ENCODE peak calls at places on chromosomes 5 and 9, in eight cellular contexts. One of them, this sample, is unnamed.
A peak's percentile ranks its signal among the peaks of the same experiment; 100 is the strongest.

GRCh38 chr5:61821561-61821960 is 484.4 kb upstream of the KIF2A start:
- DNase-seq in NCI-H1417: no peak
- DNase-seq in PC-3: peak; percentile 66
- DNase-seq in tibial artery: no peak
- DNase-seq in stimulated activated naive CD8-positive, alpha-beta T cell treated with anti-CD3 and anti-CD28 coated beads, Interleukin-15, Interleukin-2, amounts not matched to agents 100 U/mL and 50 U/mL, for 24 hours: no peak
- DNase-seq in GM03348: no peak
- DNase-seq in NT2/D1: no peak
- DNase-seq in hypothalamus: no peak
- DNase-seq in this sample: no peak

GRCh38 chr5:99119326-99119725 is 190.5 kb upstream of the CHD1 start:
- DNase-seq in NCI-H1417: no peak
- DNase-seq in stimulated activated naive CD8-positive, alpha-beta T cell treated with anti-CD3 and anti-CD28 coated beads, Interleukin-15, Interleukin-2, amounts not matched to agents 100 U/mL and 50 U/mL, for 24 hours: no peak
- DNase-seq in GM03348: no peak
- DNase-seq in hypothalamus: no peak
- DNase-seq in tibial artery: no peak
- DNase-seq in PC-3: no peak
- DNase-seq in NT2/D1: no peak
- DNase-seq in this sample: no peak

GRCh38 chr5:59768204-59769040 is 125.1 kb downstream of the PDE4D start:
- DNase-seq in stimulated activated naive CD8-positive, alpha-beta T cell treated with anti-CD3 and anti-CD28 coated beads, Interleukin-15, Interleukin-2, amounts not matched to agents 100 U/mL and 50 U/mL, for 24 hours: peak; percentile 22
- DNase-seq in NT2/D1: peak; percentile 25
- DNase-seq in NCI-H1417: peak; percentile 93
- DNase-seq in PC-3: peak; percentile 65
- DNase-seq in hypothalamus: no peak
- DNase-seq in GM03348: peak; percentile 35
- DNase-seq in tibial artery: peak; percentile 52
- DNase-seq in this sample: peak; percentile 69

GRCh38 chr5:42745426-42745825 is 11.2 kb upstream of the CCDC152 start:
- DNase-seq in PC-3: peak; percentile 41
- DNase-seq in stimulated activated naive CD8-positive, alpha-beta T cell treated with anti-CD3 and anti-CD28 coated beads, Interleukin-15, Interleukin-2, amounts not matched to agents 100 U/mL and 50 U/mL, for 24 hours: peak; percentile 5
- DNase-seq in hypothalamus: no peak
- DNase-seq in GM03348: no peak
- DNase-seq in tibial artery: no peak
- DNase-seq in NT2/D1: peak; percentile 20
- DNase-seq in NCI-H1417: no peak
- DNase-seq in this sample: no peak

GRCh38 chr5:126449751-126450271 is 26.6 kb downstream of the GRAMD2B start:
- DNase-seq in stimulated activated naive CD8-positive, alpha-beta T cell treated with anti-CD3 and anti-CD28 coated beads, Interleukin-15, Interleukin-2, amounts not matched to agents 100 U/mL and 50 U/mL, for 24 hours: peak; percentile 59
- DNase-seq in PC-3: peak; percentile 70
- DNase-seq in GM03348: peak; percentile 31
- DNase-seq in hypothalamus: no peak
- DNase-seq in tibial artery: no peak
- DNase-seq in NT2/D1: no peak
- DNase-seq in NCI-H1417: no peak
- DNase-seq in this sample: no peak

GRCh38 chr5:157743163-157744054 is at the start of gene LSM11:
- DNase-seq in NCI-H1417: peak; percentile 85
- DNase-seq in PC-3: peak; percentile 97
- DNase-seq in hypothalamus: peak; percentile 70
- DNase-seq in tibial artery: peak; percentile 85
- DNase-seq in stimulated activated naive CD8-positive, alpha-beta T cell treated with anti-CD3 and anti-CD28 coated beads, Interleukin-15, Interleukin-2, amounts not matched to agents 100 U/mL and 50 U/mL, for 24 hours: peak; percentile 93
- DNase-seq in NT2/D1: peak; percentile 63
- DNase-seq in GM03348: peak; percentile 98
- DNase-seq in this sample: peak; percentile 92

GRCh38 chr5:393846-394275 is 49.1 kb upstream of the EXOC3 start:
- DNase-seq in stimulated activated naive CD8-positive, alpha-beta T cell treated with anti-CD3 and anti-CD28 coated beads, Interleukin-15, Interleukin-2, amounts not matched to agents 100 U/mL and 50 U/mL, for 24 hours: no peak
- DNase-seq in hypothalamus: no peak
- DNase-seq in PC-3: no peak
- DNase-seq in NT2/D1: peak; percentile 22
- DNase-seq in tibial artery: no peak
- DNase-seq in NCI-H1417: no peak
- DNase-seq in GM03348: peak; percentile 56
- DNase-seq in this sample: no peak

GRCh38 chr5:122756263-122756911 is 18.5 kb upstream of the SNX2 start:
- DNase-seq in tibial artery: no peak
- DNase-seq in NT2/D1: no peak
- DNase-seq in PC-3: peak; percentile 42
- DNase-seq in GM03348: peak; percentile 70
- DNase-seq in NCI-H1417: no peak
- DNase-seq in stimulated activated naive CD8-positive, alpha-beta T cell treated with anti-CD3 and anti-CD28 coated beads, Interleukin-15, Interleukin-2, amounts not matched to agents 100 U/mL and 50 U/mL, for 24 hours: no peak
- DNase-seq in hypothalamus: no peak
- DNase-seq in this sample: no peak

GRCh38 chr5:41527201-41527779 is 16.9 kb upstream of the PLCXD3 start:
- DNase-seq in NCI-H1417: no peak
- DNase-seq in tibial artery: no peak
- DNase-seq in PC-3: peak; percentile 99
- DNase-seq in hypothalamus: no peak
- DNase-seq in GM03348: peak; percentile 66
- DNase-seq in NT2/D1: no peak
- DNase-seq in stimulated activated naive CD8-positive, alpha-beta T cell treated with anti-CD3 and anti-CD28 coated beads, Interleukin-15, Interleukin-2, amounts not matched to agents 100 U/mL and 50 U/mL, for 24 hours: no peak
- DNase-seq in this sample: no peak

GRCh38 chr9:93003552-93004407 is 54.7 kb upstream of the SUSD3 start:
- DNase-seq in hypothalamus: no peak
- DNase-seq in NT2/D1: peak; percentile 55
- DNase-seq in PC-3: peak; percentile 72
- DNase-seq in GM03348: peak; percentile 78
- DNase-seq in stimulated activated naive CD8-positive, alpha-beta T cell treated with anti-CD3 and anti-CD28 coated beads, Interleukin-15, Interleukin-2, amounts not matched to agents 100 U/mL and 50 U/mL, for 24 hours: peak; percentile 72
- DNase-seq in tibial artery: no peak
- DNase-seq in NCI-H1417: peak; percentile 45
- DNase-seq in this sample: no peak

GRCh38 chr5:159826351-159827222 is 89.7 kb upstream of the ADRA1B start:
- DNase-seq in tibial artery: no peak
- DNase-seq in NCI-H1417: no peak
- DNase-seq in hypothalamus: no peak
- DNase-seq in GM03348: peak; percentile 65
- DNase-seq in PC-3: peak; percentile 96
- DNase-seq in stimulated activated naive CD8-positive, alpha-beta T cell treated with anti-CD3 and anti-CD28 coated beads, Interleukin-15, Interleukin-2, amounts not matched to agents 100 U/mL and 50 U/mL, for 24 hours: no peak
- DNase-seq in NT2/D1: peak; percentile 9
- DNase-seq in this sample: no peak

GRCh38 chr5:81787843-81788242 is 36.9 kb upstream of the SSBP2 start:
- DNase-seq in PC-3: no peak
- DNase-seq in tibial artery: peak; percentile 88
- DNase-seq in stimulated activated naive CD8-positive, alpha-beta T cell treated with anti-CD3 and anti-CD28 coated beads, Interleukin-15, Interleukin-2, amounts not matched to agents 100 U/mL and 50 U/mL, for 24 hours: no peak
- DNase-seq in NT2/D1: peak; percentile 25
- DNase-seq in NCI-H1417: peak; percentile 66
- DNase-seq in hypothalamus: no peak
- DNase-seq in GM03348: peak; percentile 40
- DNase-seq in this sample: peak; percentile 68

GRCh38 chr5:97554992-97555981 is 372.2 kb upstream of the RIOK2 start:
- DNase-seq in GM03348: peak; percentile 49
- DNase-seq in NT2/D1: no peak
- DNase-seq in tibial artery: no peak
- DNase-seq in NCI-H1417: no peak
- DNase-seq in hypothalamus: no peak
- DNase-seq in stimulated activated naive CD8-positive, alpha-beta T cell treated with anti-CD3 and anti-CD28 coated beads, Interleukin-15, Interleukin-2, amounts not matched to agents 100 U/mL and 50 U/mL, for 24 hours: no peak
- DNase-seq in PC-3: no peak
- DNase-seq in this sample: no peak

GRCh38 chr9:136044971-136045594 is 50.0 kb downstream of the NACC2 start:
- DNase-seq in NCI-H1417: peak; percentile 9
- DNase-seq in GM03348: peak; percentile 4
- DNase-seq in hypothalamus: no peak
- DNase-seq in tibial artery: no peak
- DNase-seq in stimulated activated naive CD8-positive, alpha-beta T cell treated with anti-CD3 and anti-CD28 coated beads, Interleukin-15, Interleukin-2, amounts not matched to agents 100 U/mL and 50 U/mL, for 24 hours: no peak
- DNase-seq in PC-3: no peak
- DNase-seq in NT2/D1: no peak
- DNase-seq in this sample: peak; percentile 42

GRCh38 chr5:383066-383465 is 59.9 kb upstream of the EXOC3 start:
- DNase-seq in NCI-H1417: peak; percentile 42
- DNase-seq in GM03348: no peak
- DNase-seq in PC-3: peak; percentile 54
- DNase-seq in stimulated activated naive CD8-positive, alpha-beta T cell treated with anti-CD3 and anti-CD28 coated beads, Interleukin-15, Interleukin-2, amounts not matched to agents 100 U/mL and 50 U/mL, for 24 hours: no peak
- DNase-seq in tibial artery: no peak
- DNase-seq in NT2/D1: no peak
- DNase-seq in hypothalamus: no peak
- DNase-seq in this sample: no peak

GRCh38 chr9:133855802-133856592 is 117.8 kb upstream of the SARDH start:
- DNase-seq in NCI-H1417: no peak
- DNase-seq in PC-3: no peak
- DNase-seq in GM03348: no peak
- DNase-seq in hypothalamus: no peak
- DNase-seq in stimulated activated naive CD8-positive, alpha-beta T cell treated with anti-CD3 and anti-CD28 coated beads, Interleukin-15, Interleukin-2, amounts not matched to agents 100 U/mL and 50 U/mL, for 24 hours: no peak
- DNase-seq in NT2/D1: no peak
- DNase-seq in tibial artery: peak; percentile 53
- DNase-seq in this sample: no peak

GRCh38 chr9:123807241-123807640 is 122.7 kb downstream of the DENND1A start:
- DNase-seq in tibial artery: no peak
- DNase-seq in GM03348: no peak
- DNase-seq in NT2/D1: no peak
- DNase-seq in NCI-H1417: no peak
- DNase-seq in hypothalamus: no peak
- DNase-seq in stimulated activated naive CD8-positive, alpha-beta T cell treated with anti-CD3 and anti-CD28 coated beads, Interleukin-15, Interleukin-2, amounts not matched to agents 100 U/mL and 50 U/mL, for 24 hours: no peak
- DNase-seq in PC-3: no peak
- DNase-seq in this sample: no peak

GRCh38 chr9:120184266-120184665 is 395.7 kb downstream of the CDK5RAP2 start:
- DNase-seq in hypothalamus: no peak
- DNase-seq in NT2/D1: no peak
- DNase-seq in GM03348: no peak
- DNase-seq in tibial artery: no peak
- DNase-seq in PC-3: no peak
- DNase-seq in stimulated activated naive CD8-positive, alpha-beta T cell treated with anti-CD3 and anti-CD28 coated beads, Interleukin-15, Interleukin-2, amounts not matched to agents 100 U/mL and 50 U/mL, for 24 hours: no peak
- DNase-seq in NCI-H1417: no peak
- DNase-seq in this sample: no peak

GRCh38 chr9:97431549-97432143 is 19.8 kb downstream of the TDRD7 start:
- DNase-seq in tibial artery: no peak
- DNase-seq in stimulated activated naive CD8-positive, alpha-beta T cell treated with anti-CD3 and anti-CD28 coated beads, Interleukin-15, Interleukin-2, amounts not matched to agents 100 U/mL and 50 U/mL, for 24 hours: no peak
- DNase-seq in PC-3: no peak
- DNase-seq in GM03348: no peak
- DNase-seq in NT2/D1: no peak
- DNase-seq in hypothalamus: no peak
- DNase-seq in NCI-H1417: no peak
- DNase-seq in this sample: no peak

GRCh38 chr9:96574455-96574854 is 45.2 kb downstream of the CDC14B start:
- DNase-seq in PC-3: no peak
- DNase-seq in NT2/D1: no peak
- DNase-seq in tibial artery: no peak
- DNase-seq in NCI-H1417: no peak
- DNase-seq in GM03348: no peak
- DNase-seq in hypothalamus: no peak
- DNase-seq in stimulated activated naive CD8-positive, alpha-beta T cell treated with anti-CD3 and anti-CD28 coated beads, Interleukin-15, Interleukin-2, amounts not matched to agents 100 U/mL and 50 U/mL, for 24 hours: no peak
- DNase-seq in this sample: no peak

GRCh38 chr5:143399616-143400540 is 3.6 kb downstream of the NR3C1 start:
- DNase-seq in NT2/D1: no peak
- DNase-seq in tibial artery: no peak
- DNase-seq in GM03348: no peak
- DNase-seq in hypothalamus: no peak
- DNase-seq in stimulated activated naive CD8-positive, alpha-beta T cell treated with anti-CD3 and anti-CD28 coated beads, Interleukin-15, Interleukin-2, amounts not matched to agents 100 U/mL and 50 U/mL, for 24 hours: no peak
- DNase-seq in PC-3: no peak
- DNase-seq in NCI-H1417: no peak
- DNase-seq in this sample: no peak

GRCh38 chr9:134526798-134527492 is 114.7 kb upstream of the COL5A1 start:
- DNase-seq in NCI-H1417: no peak
- DNase-seq in PC-3: no peak
- DNase-seq in GM03348: peak; percentile 60
- DNase-seq in tibial artery: no peak
- DNase-seq in NT2/D1: no peak
- DNase-seq in stimulated activated naive CD8-positive, alpha-beta T cell treated with anti-CD3 and anti-CD28 coated beads, Interleukin-15, Interleukin-2, amounts not matched to agents 100 U/mL and 50 U/mL, for 24 hours: no peak
- DNase-seq in hypothalamus: no peak
- DNase-seq in this sample: no peak